ENCODE peak calls at places on chromosome 5, in nine cellular contexts. A is heart left ventricle, S is amygdala, Z is substantia nigra, O is GM12865, M is progenitor cell of endocrine pancreas, D is ELR, W is HTR-8/SVneo, F is frontal cortex. X is an unnamed sample.

GRCh38 chr5:137199966-137200365 is 299.2 kb downstream of the SPOCK1 start:
- DNase-seq in W (no peak), Z (no peak), F (no peak), S (no peak), M (no peak), O (no peak), A (no peak), D (peak), X (no peak)

GRCh38 chr5:146805099-146805498 is 73.5 kb downstream of the PPP2R2B start:
- DNase-seq in D (peak), M (no peak), S (no peak), F (no peak), O (no peak), A (no peak), Z (no peak), W (no peak), X (no peak)

GRCh38 chr5:62695274-62695673 is 116.7 kb downstream of the LRRC70 start:
- DNase-seq in F (no peak), W (no peak), O (no peak), M (no peak), A (no peak), S (no peak), Z (no peak), D (no peak), X (no peak)

GRCh38 chr5:135601466-135601865 is 22.7 kb upstream of the CXCL14 start:
- DNase-seq in W (no peak), D (no peak), Z (no peak), S (no peak), F (no peak), A (no peak), M (no peak), O (no peak), X (no peak)

GRCh38 chr5:86463339-86463738 is 154.4 kb upstream of the COX7C start:
- DNase-seq in A (no peak), Z (no peak), D (no peak), W (no peak), S (no peak), F (no peak), O (no peak), M (no peak), X (no peak)

GRCh38 chr5:41793156-41793770 is 77.0 kb downstream of the OXCT1 start:
- DNase-seq in S (no peak), Z (no peak), D (peak), A (no peak), M (no peak), F (no peak), O (no peak), W (no peak), X (no peak)

GRCh38 chr5:60505796-60506195 is 194.2 kb downstream of the DEPDC1B start:
- DNase-seq in Z (no peak), D (no peak), M (no peak), S (no peak), W (no peak), A (no peak), O (no peak), F (no peak), X (no peak)

GRCh38 chr5:143192191-143192880 is 211.2 kb downstream of the NR3C1 start:
- DNase-seq in S (no peak), W (no peak), O (no peak), A (no peak), D (no peak), F (no peak), Z (no peak), M (no peak), X (no peak)

GRCh38 chr5:154653764-154654483 is 101.3 kb upstream of the LARP1 start:
- DNase-seq in O (no peak), M (no peak), A (no peak), D (no peak), F (no peak), S (no peak), Z (no peak), W (no peak), X (no peak)

GRCh38 chr5:120564013-120564412 is 99.9 kb downstream of the PRR16 start:
- DNase-seq in M (no peak), Z (no peak), D (no peak), A (no peak), O (no peak), W (no peak), F (no peak), S (no peak), X (no peak)

GRCh38 chr5:33789558-33789957 is 102.2 kb downstream of the ADAMTS12 start:
- DNase-seq in S (no peak), D (no peak), A (no peak), O (no peak), F (no peak), Z (no peak), W (no peak), M (no peak), X (no peak)

GRCh38 chr5:145776886-145777285 is 58.3 kb downstream of the PRELID2 start:
- DNase-seq in S (no peak), D (peak), O (no peak), Z (no peak), F (no peak), A (no peak), M (no peak), W (no peak), X (no peak)